ENCODE peak calls at places on chromosomes 1 and 21, in seven cellular contexts. C is vagina; W is RWPE1; H is GF-D8; A is effector memory CD8-positive, alpha-beta T cell; N is germinal center; K is iris pigment epithelial cell. F is an unnamed sample.

GRCh38 chr1:13593511-13594131 is 10.0 kb downstream of the PDPN start:
- DNase-seq in C (peak), W (no peak), H (no peak), A (no peak), N (no peak), K (peak), F (no peak)

GRCh38 chr1:162902372-162902771 is 41.4 kb upstream of the CCDC190 start:
- DNase-seq in C (no peak), W (no peak), H (no peak), A (no peak), N (no peak), K (peak), F (no peak)

GRCh38 chr21:42188663-42189062 is 30.3 kb upstream of the ABCG1 start:
- DNase-seq in C (no peak), W (no peak), H (no peak), A (no peak), N (no peak), K (no peak), F (no peak)

GRCh38 chr1:64403331-64403730 is 66.6 kb upstream of the CACHD1 start:
- DNase-seq in C (no peak), W (no peak), H (no peak), A (no peak), N (no peak), K (peak), F (no peak)

GRCh38 chr1:43274125-43274803 is 4.5 kb downstream of the TMEM125 start:
- DNase-seq in C (no peak), W (peak), H (peak), A (no peak), N (no peak), K (peak), F (peak)

GRCh38 chr1:201022824-201023516 is 544 bp downstream of the KIF21B start:
- DNase-seq in C (no peak), W (no peak), H (no peak), A (peak), N (peak), K (peak), F (peak)

GRCh38 chr1:231962636-231963035 is 336.0 kb downstream of the DISC1 start:
- DNase-seq in C (no peak), W (no peak), H (no peak), A (no peak), N (no peak), K (no peak), F (no peak)

GRCh38 chr1:225514671-225515081 is 86.8 kb upstream of the LBR start:
- DNase-seq in C (no peak), W (no peak), H (no peak), A (no peak), N (no peak), K (no peak), F (no peak)

GRCh38 chr1:67760030-67760821 is 73.0 kb downstream of the GNG12 start:
- DNase-seq in C (peak), W (peak), H (no peak), A (peak), N (peak), K (peak), F (peak)

GRCh38 chr1:109170051-109170775 is 43.5 kb upstream of the SARS1 start:
- DNase-seq in C (no peak), W (no peak), H (peak), A (no peak), N (no peak), K (peak), F (no peak)

GRCh38 chr1:227945891-227946623 is 1.7 kb downstream of the WNT9A start:
- DNase-seq in C (no peak), W (peak), H (peak), A (no peak), N (no peak), K (peak), F (peak)

GRCh38 chr1:56816264-56816663 is 2.9 kb downstream of the FYB2 start:
- DNase-seq in C (no peak), W (no peak), H (no peak), A (no peak), N (no peak), K (no peak), F (no peak)

GRCh38 chr1:77542784-77543183 is 139.7 kb downstream of the ZZZ3 start:
- DNase-seq in C (no peak), W (no peak), H (no peak), A (no peak), N (no peak), K (peak), F (no peak)

GRCh38 chr21:25999935-26000582 is 170.5 kb downstream of the APP start:
- DNase-seq in C (no peak), W (no peak), H (no peak), A (no peak), N (no peak), K (no peak), F (no peak)

GRCh38 chr1:210232524-210233215 is at the start of gene SERTAD4:
- DNase-seq in C (no peak), W (peak), H (no peak), A (no peak), N (peak), K (peak), F (no peak)

GRCh38 chr1:27026621-27027574 is 14.2 kb upstream of the TENT5B start:
- DNase-seq in C (no peak), W (no peak), H (no peak), A (no peak), N (no peak), K (peak), F (peak)

GRCh38 chr1:150429805-150430204 is 57.4 kb upstream of the TARS2 start:
- DNase-seq in C (no peak), W (peak), H (no peak), A (no peak), N (peak), K (peak), F (peak)

GRCh38 chr1:165129568-165130164 is 226.8 kb downstream of the LMX1A start:
- DNase-seq in C (no peak), W (peak), H (no peak), A (no peak), N (peak), K (peak), F (peak)